ENCODE peak calls at places on chromosomes 16 and 17, in seven cellular contexts. One of them, this sample, is unnamed.

GRCh38 chr17:81019563-81020442 is 15.1 kb upstream of the BAIAP2 start:
- DNase-seq in A549: no peak
- DNase-seq in lower lobe of right lung: peak
- DNase-seq in aorta: no peak
- DNase-seq in GM23338: no peak
- DNase-seq in naive thymus-derived CD4-positive, alpha-beta T cell: no peak
- DNase-seq in fibroblast of pulmonary artery: no peak
- DNase-seq in this sample: no peak

GRCh38 chr17:29379084-29379811 is 10.9 kb upstream of the TAOK1 start:
- DNase-seq in fibroblast of pulmonary artery: no peak
- DNase-seq in naive thymus-derived CD4-positive, alpha-beta T cell: no peak
- DNase-seq in aorta: no peak
- DNase-seq in lower lobe of right lung: no peak
- DNase-seq in A549: no peak
- DNase-seq in GM23338: no peak
- DNase-seq in this sample: no peak

GRCh38 chr17:80765241-80766022 is 220.8 kb downstream of the RPTOR start:
- DNase-seq in lower lobe of right lung: no peak
- DNase-seq in naive thymus-derived CD4-positive, alpha-beta T cell: peak
- DNase-seq in aorta: no peak
- DNase-seq in fibroblast of pulmonary artery: no peak
- DNase-seq in GM23338: no peak
- DNase-seq in A549: no peak
- DNase-seq in this sample: no peak

GRCh38 chr17:65171753-65172152 is 34.6 kb downstream of the RGS9 start:
- DNase-seq in GM23338: no peak
- DNase-seq in aorta: no peak
- DNase-seq in A549: no peak
- DNase-seq in lower lobe of right lung: no peak
- DNase-seq in naive thymus-derived CD4-positive, alpha-beta T cell: no peak
- DNase-seq in fibroblast of pulmonary artery: no peak
- DNase-seq in this sample: no peak

GRCh38 chr17:78039581-78039980 is 81.1 kb downstream of the TNRC6C start:
- DNase-seq in lower lobe of right lung: no peak
- DNase-seq in GM23338: no peak
- DNase-seq in A549: no peak
- DNase-seq in fibroblast of pulmonary artery: no peak
- DNase-seq in aorta: no peak
- DNase-seq in naive thymus-derived CD4-positive, alpha-beta T cell: no peak
- DNase-seq in this sample: no peak

GRCh38 chr17:59838196-59838911 is 54.4 kb downstream of the TUBD1 start:
- DNase-seq in aorta: no peak
- DNase-seq in naive thymus-derived CD4-positive, alpha-beta T cell: peak
- DNase-seq in GM23338: no peak
- DNase-seq in fibroblast of pulmonary artery: peak
- DNase-seq in A549: peak
- DNase-seq in lower lobe of right lung: no peak
- DNase-seq in this sample: no peak

GRCh38 chr16:54873081-54873480 is 57.6 kb upstream of the IRX5 start:
- DNase-seq in GM23338: peak
- DNase-seq in naive thymus-derived CD4-positive, alpha-beta T cell: no peak
- DNase-seq in A549: no peak
- DNase-seq in fibroblast of pulmonary artery: no peak
- DNase-seq in aorta: no peak
- DNase-seq in lower lobe of right lung: no peak
- DNase-seq in this sample: no peak

GRCh38 chr16:57603110-57604024 is 25.1 kb upstream of the ADGRG1 start:
- DNase-seq in fibroblast of pulmonary artery: no peak
- DNase-seq in naive thymus-derived CD4-positive, alpha-beta T cell: no peak
- DNase-seq in aorta: no peak
- DNase-seq in GM23338: no peak
- DNase-seq in A549: no peak
- DNase-seq in lower lobe of right lung: no peak
- DNase-seq in this sample: no peak

DNA sequence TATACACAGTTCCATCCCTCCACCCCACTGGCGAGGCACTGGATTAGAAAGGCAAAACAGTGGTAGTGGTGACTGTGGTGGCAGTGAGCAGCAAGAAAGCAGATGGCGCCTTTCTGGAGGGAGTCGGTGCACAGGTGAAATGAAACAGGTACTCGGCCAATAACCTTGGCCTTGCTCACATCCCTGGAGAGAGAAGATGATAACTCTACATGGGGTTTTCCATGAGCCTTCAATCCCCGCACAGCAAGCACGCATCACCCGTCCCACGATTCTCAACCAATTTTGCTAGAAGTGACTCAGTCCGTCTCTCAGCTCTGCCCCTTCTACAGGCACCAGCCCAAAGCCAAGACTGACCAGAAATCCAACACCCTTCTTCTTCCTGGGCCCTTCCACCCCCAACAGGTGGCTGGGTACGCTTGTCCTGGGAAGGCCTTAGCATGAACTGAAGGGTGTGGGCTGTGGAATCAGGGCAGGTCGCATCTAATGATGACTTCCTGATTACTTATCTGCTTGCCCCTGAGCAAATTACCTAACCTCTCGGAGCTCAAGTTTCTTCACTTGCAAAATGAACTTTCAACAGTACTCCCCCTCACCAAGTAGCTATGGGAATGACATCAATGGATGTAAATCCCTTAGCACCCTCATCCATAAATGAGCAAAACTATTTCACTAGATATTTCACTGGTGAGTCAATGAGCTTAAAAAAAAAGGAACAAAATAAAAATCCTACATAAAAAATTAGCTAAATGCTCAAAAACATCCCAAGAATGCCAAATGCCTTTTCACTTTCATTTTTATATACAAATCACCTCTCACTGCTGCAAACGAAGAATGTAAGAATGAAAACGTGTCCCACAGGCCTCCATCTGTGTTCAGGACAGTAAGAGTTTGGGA is 18.0 kb downstream of the XPO6 start:
- DNase-seq in GM23338: no peak
- DNase-seq in fibroblast of pulmonary artery: peak
- DNase-seq in lower lobe of right lung: no peak
- DNase-seq in A549: peak
- DNase-seq in naive thymus-derived CD4-positive, alpha-beta T cell: peak
- DNase-seq in aorta: no peak
- DNase-seq in this sample: no peak
- H3K4me3 ChIP-seq in GM23338: no peak
- H3K4me3 ChIP-seq in fibroblast of pulmonary artery: peak
- H3K4me3 ChIP-seq in lower lobe of right lung: peak
- H3K4me3 ChIP-seq in A549: no peak
- H3K4me3 ChIP-seq in naive thymus-derived CD4-positive, alpha-beta T cell: peak
- H3K4me3 ChIP-seq in aorta: no peak
- H3K4me3 ChIP-seq in this sample: no peak

DNA sequence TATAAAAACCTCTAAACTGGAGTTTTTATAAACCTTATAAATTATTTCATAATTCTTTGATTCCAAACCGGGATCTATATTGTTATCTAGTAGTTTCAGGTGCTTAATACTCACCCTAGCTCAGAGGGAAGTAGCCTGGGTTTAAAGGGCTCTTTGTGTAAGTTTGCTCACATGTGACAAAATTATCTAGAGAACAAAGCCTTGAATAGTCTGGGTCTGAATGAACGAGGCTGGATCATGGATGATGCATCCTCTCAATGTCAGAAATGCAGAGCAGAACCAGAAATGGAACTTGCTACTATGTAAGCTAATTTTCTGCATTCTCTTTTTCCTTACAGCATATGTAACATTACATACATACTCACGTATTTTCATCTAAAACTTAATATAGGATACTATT is 103.9 kb upstream of the NETO2 start:
- DNase-seq in lower lobe of right lung: no peak
- DNase-seq in aorta: no peak
- DNase-seq in naive thymus-derived CD4-positive, alpha-beta T cell: no peak
- DNase-seq in fibroblast of pulmonary artery: no peak
- DNase-seq in A549: no peak
- DNase-seq in GM23338: no peak
- DNase-seq in this sample: no peak
- H3K4me3 ChIP-seq in lower lobe of right lung: no peak
- H3K4me3 ChIP-seq in aorta: no peak
- H3K4me3 ChIP-seq in naive thymus-derived CD4-positive, alpha-beta T cell: no peak
- H3K4me3 ChIP-seq in fibroblast of pulmonary artery: no peak
- H3K4me3 ChIP-seq in A549: no peak
- H3K4me3 ChIP-seq in GM23338: no peak
- H3K4me3 ChIP-seq in this sample: no peak

DNA sequence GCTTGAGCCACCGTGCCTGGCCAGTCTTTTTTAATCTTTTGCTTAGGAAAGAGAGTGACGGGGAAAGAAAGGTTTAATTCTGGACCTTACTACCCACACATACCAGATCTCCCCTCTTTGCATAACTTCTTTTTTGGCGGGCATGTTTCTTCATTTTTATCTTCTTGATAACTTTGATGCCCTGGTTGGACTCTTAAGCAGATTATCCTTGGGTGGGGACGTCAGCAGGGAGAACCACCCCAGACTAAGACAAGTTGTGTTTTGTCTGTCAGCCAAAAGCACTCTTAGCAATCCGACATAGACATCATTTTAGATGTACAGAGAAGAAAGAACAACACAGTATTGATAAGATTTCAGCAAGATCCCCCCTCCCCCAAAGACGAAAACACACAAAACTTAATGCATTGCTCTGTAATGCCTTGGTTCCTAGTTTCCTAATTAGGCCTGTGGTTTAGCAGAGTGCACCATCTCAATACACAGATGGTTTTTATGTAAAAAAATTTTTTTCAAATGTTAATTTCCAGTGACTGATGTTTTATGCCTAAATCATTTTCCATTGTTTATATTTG is 99.9 kb downstream of the MSI2 start:
- DNase-seq in A549: no peak
- DNase-seq in naive thymus-derived CD4-positive, alpha-beta T cell: no peak
- DNase-seq in lower lobe of right lung: no peak
- DNase-seq in GM23338: no peak
- DNase-seq in fibroblast of pulmonary artery: no peak
- DNase-seq in aorta: no peak
- DNase-seq in this sample: no peak
- H3K4me3 ChIP-seq in A549: no peak
- H3K4me3 ChIP-seq in naive thymus-derived CD4-positive, alpha-beta T cell: no peak
- H3K4me3 ChIP-seq in lower lobe of right lung: no peak
- H3K4me3 ChIP-seq in GM23338: no peak
- H3K4me3 ChIP-seq in fibroblast of pulmonary artery: no peak
- H3K4me3 ChIP-seq in aorta: no peak
- H3K4me3 ChIP-seq in this sample: no peak

DNA sequence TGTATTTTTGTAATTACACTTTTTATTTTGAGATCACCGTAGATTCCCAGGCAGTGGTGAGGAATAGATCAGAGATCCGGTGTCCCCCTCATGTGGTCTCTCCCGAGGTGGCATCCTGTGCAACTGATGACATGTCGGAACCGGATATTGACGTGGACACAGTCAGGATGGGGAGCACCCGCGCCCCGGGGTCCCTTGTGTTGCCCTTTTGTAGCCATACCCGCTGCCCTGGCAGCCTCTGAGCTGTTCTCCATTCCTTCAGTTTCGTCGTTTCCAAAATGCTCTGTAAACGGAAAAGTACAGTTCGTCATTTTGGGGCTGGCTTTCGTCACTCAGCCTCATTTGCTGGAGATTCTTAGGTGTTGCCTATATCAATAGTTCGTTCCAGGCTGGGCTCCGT is 14.2 kb downstream of the JPH3 start:
- DNase-seq in naive thymus-derived CD4-positive, alpha-beta T cell: no peak
- DNase-seq in GM23338: no peak
- DNase-seq in fibroblast of pulmonary artery: no peak
- DNase-seq in A549: no peak
- DNase-seq in lower lobe of right lung: no peak
- DNase-seq in aorta: peak
- DNase-seq in this sample: no peak
- H3K4me3 ChIP-seq in naive thymus-derived CD4-positive, alpha-beta T cell: no peak
- H3K4me3 ChIP-seq in GM23338: no peak
- H3K4me3 ChIP-seq in fibroblast of pulmonary artery: no peak
- H3K4me3 ChIP-seq in A549: no peak
- H3K4me3 ChIP-seq in lower lobe of right lung: no peak
- H3K4me3 ChIP-seq in aorta: no peak
- H3K4me3 ChIP-seq in this sample: no peak

DNA sequence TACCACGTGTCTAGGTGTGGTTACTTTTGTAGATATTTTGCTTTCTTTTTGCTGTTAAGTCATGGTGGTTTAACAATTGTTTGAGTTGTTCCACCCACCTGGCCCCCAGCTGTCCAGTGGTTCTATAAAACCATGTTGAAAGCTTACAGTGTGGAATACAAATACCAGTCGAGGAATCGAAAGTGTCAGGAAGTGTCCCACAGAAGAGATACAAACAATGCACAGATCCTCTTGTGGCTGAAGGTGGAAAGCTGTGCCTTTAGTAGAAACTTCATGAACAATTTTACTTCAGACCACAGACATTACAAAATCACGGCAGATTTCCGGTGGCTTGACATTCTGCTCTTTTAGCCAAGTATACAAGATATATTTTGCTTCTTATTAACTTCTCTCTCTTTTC is 782.4 kb upstream of the SOX9 start:
- DNase-seq in GM23338: no peak
- DNase-seq in naive thymus-derived CD4-positive, alpha-beta T cell: no peak
- DNase-seq in fibroblast of pulmonary artery: peak
- DNase-seq in aorta: no peak
- DNase-seq in A549: peak
- DNase-seq in lower lobe of right lung: no peak
- DNase-seq in this sample: no peak
- H3K4me3 ChIP-seq in GM23338: no peak
- H3K4me3 ChIP-seq in naive thymus-derived CD4-positive, alpha-beta T cell: no peak
- H3K4me3 ChIP-seq in fibroblast of pulmonary artery: no peak
- H3K4me3 ChIP-seq in aorta: no peak
- H3K4me3 ChIP-seq in A549: peak
- H3K4me3 ChIP-seq in lower lobe of right lung: no peak
- H3K4me3 ChIP-seq in this sample: no peak

DNA sequence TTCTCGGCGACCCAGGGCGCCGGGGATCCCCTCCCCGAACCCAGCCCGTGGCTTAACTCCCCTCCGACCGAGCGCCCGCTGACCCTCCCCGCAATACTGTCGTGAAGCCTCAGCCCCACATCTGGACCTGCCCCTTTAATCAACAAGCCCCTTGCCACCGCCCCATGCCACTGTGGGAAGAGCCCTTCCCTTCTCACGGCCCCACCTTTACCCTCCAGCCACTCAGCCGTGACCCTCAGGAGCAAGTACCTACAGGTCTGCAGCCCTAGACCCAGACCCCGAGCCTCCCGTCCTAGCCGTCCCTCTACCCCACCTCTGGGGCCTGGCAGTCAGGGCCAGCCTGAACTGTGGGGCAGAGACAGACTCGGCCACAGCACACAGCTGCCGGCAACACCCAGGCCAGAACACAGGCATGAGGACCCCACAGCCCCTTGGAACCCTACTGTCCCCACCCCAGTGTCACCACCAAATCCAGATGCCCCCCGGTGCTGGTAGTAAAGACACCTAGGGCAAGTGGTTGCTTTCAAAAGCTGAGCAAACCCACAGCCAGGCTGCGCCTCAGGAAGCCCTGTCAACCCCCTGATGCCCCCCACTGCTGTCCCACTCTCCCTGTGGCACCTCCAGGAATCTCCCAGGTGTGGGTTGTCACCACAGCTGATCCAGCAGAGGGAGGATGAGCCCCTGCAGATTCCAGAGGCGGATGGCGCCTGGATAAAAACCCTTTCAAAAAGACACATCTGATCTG is 1.4 kb downstream of the NXPH3 start:
- DNase-seq in A549: no peak
- DNase-seq in aorta: no peak
- DNase-seq in lower lobe of right lung: no peak
- DNase-seq in fibroblast of pulmonary artery: no peak
- DNase-seq in GM23338: no peak
- DNase-seq in naive thymus-derived CD4-positive, alpha-beta T cell: no peak
- DNase-seq in this sample: no peak
- H3K4me3 ChIP-seq in A549: peak
- H3K4me3 ChIP-seq in aorta: peak
- H3K4me3 ChIP-seq in lower lobe of right lung: peak
- H3K4me3 ChIP-seq in fibroblast of pulmonary artery: peak
- H3K4me3 ChIP-seq in GM23338: peak
- H3K4me3 ChIP-seq in naive thymus-derived CD4-positive, alpha-beta T cell: no peak
- H3K4me3 ChIP-seq in this sample: peak

This sample was measured in left ventricle myocardium inferior.